ENCODE peak calls at places on chromosomes 6 and 20, in five cellular contexts. X is endothelial cell of umbilical vein, N is fibroblast of lung, R is neural progenitor cell, Q is mammary epithelial cell. S is an unnamed sample.

GRCh38 chr6:94498099-94498498 is 1078.7 kb upstream of the EPHA7 start:
- DNase-seq in N (no peak), Q (no peak), R (no peak), X (no peak), S (no peak)

GRCh38 chr6:7920425-7920824 is 9.8 kb upstream of the TXNDC5 start:
- DNase-seq in N (no peak), X (no peak), R (no peak), Q (peak), S (no peak)

GRCh38 chr20:3470627-3471396 is at the start of gene ATRN:
- DNase-seq in N (peak), X (peak), Q (peak), R (peak), S (peak)

GRCh38 chr20:48770700-48771099 is 57.1 kb downstream of the PREX1 start:
- DNase-seq in R (no peak), Q (no peak), X (no peak), N (no peak), S (no peak)

GRCh38 chr20:3218307-3218988 is 9.2 kb downstream of the ITPA start:
- DNase-seq in R (peak), Q (peak), N (peak), X (peak), S (peak)

GRCh38 chr6:39281312-39281980 is 32.8 kb downstream of the KCNK17 start:
- DNase-seq in N (no peak), R (no peak), X (no peak), Q (no peak), S (no peak)

GRCh38 chr6:13355043-13355945 is 27.0 kb upstream of the TBC1D7 start:
- DNase-seq in N (peak), Q (peak), X (peak), R (no peak), S (no peak)

GRCh38 chr6:18976091-18976490 is 588.9 kb downstream of the RNF144B start:
- DNase-seq in N (no peak), R (no peak), X (no peak), Q (no peak), S (no peak)

GRCh38 chr6:40948598-40948997 is 90.4 kb downstream of the UNC5CL start:
- DNase-seq in N (peak), R (no peak), Q (peak), X (no peak), S (no peak)

GRCh38 chr6:20370393-20370792 is 31.3 kb upstream of the E2F3 start:
- DNase-seq in R (no peak), N (no peak), X (no peak), Q (no peak), S (no peak)

GRCh38 chr6:150485559-150486517 is 113.8 kb upstream of the PLEKHG1 start:
- DNase-seq in R (no peak), Q (no peak), X (peak), N (no peak), S (peak)

GRCh38 chr6:66340736-66341135 is 633.7 kb upstream of the EYS start:
- DNase-seq in X (no peak), Q (no peak), R (no peak), N (no peak), S (no peak)

GRCh38 chr20:36573103-36573797 is at the start of gene TGIF2:
- DNase-seq in X (peak), N (peak), Q (peak), R (peak), S (peak)
- TF ChIP-seq EZH2 in X (no peak), N (no peak), Q (no peak), R (no peak), S (no peak)

GRCh38 chr6:11606287-11606686 is 68.7 kb downstream of the TMEM170B start:
- DNase-seq in X (peak), R (no peak), Q (no peak), N (peak), S (no peak)

GRCh38 chr6:11609324-11610071 is 71.9 kb downstream of the TMEM170B start:
- DNase-seq in N (peak), R (peak), X (peak), Q (no peak), S (peak)

GRCh38 chr6:11605507-11605905 is 68.0 kb downstream of the TMEM170B start:
- DNase-seq in Q (no peak), N (no peak), R (peak), X (peak), S (no peak)

GRCh38 chr6:11607381-11607780 is 69.8 kb downstream of the TMEM170B start:
- DNase-seq in N (no peak), Q (no peak), X (peak), R (no peak), S (no peak)

DNA sequence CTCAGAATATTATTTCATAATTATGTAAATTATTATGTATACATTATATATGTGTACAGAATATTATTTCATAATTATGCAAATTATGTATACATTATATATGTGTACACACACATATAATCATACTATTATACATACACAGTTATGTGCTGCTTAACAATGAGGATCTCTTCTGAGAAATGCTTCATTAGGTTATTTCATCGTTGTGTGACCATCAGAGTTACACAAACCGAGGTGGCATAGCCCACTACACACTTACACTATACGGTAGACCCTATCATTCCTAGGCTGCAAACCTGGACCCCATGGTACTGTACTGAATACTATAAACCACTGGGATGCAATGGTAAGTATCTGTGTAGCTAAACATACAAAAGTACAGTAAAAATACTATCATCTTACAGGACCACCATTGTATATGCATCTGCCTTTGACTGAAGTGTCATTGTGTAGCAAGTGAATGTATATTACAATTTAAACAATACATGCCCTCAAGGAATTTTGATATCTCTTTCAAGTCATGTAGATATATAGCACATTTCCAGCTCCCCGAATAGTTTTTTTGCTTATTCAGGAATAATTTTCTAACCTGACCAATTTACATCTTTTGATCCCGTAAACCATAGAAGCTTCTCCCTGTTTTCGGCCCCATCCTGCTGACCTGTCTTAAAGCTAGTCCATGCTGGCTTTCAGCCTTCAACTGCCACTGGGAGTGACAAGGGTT is 71.2 kb downstream of the TMEM170B start:
- DNase-seq in X (peak), N (no peak), Q (no peak), R (no peak), S (no peak)
- H3K27ac ChIP-seq in X (peak), N (peak), Q (no peak), R (no peak), S (no peak)

GRCh38 chr6:116667620-116668019 is 946 bp downstream of the ZUP1 start:
- DNase-seq in Q (no peak), R (no peak), N (no peak), X (no peak), S (no peak)

GRCh38 chr6:116666869-116667268 is 1.7 kb downstream of the ZUP1 start:
- DNase-seq in Q (no peak), X (peak), N (no peak), R (no peak), S (no peak)

GRCh38 chr6:116676021-116676420 is 5.0 kb upstream of the KPNA5 start:
- DNase-seq in R (no peak), Q (no peak), N (no peak), X (no peak), S (no peak)

DNA sequence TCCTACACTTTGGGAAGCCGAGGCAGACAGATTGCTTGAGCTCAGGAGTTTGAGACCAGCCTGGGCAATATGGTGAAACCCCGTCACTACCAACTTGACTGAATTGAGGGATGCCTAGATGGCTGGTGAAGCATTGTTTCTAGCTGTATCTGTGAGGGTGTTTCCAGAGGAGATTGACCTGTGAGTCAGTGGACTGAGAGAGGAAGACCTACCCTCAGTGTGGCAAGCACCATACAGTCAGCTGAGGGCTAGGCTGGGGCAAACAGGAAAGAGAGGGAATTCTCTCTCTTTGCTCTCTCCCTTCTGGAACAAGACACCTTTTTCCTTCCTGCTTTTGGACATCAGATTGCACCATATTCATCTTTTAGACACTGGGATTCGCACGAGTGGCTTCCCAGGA is 3.7 kb upstream of the ZUP1 start:
- DNase-seq in X (peak), R (no peak), Q (peak), N (no peak), S (no peak)
- TF ChIP-seq EZH2 in X (no peak), R (no peak), Q (no peak), N (no peak), S (no peak)

GRCh38 chr6:107488875-107489635 is 862 bp upstream of the SOBP start:
- DNase-seq in Q (peak), N (peak), R (peak), X (peak), S (peak)

GRCh38 chr6:107491059-107491609 is 1.2 kb downstream of the SOBP start:
- DNase-seq in X (peak), Q (peak), R (peak), N (peak), S (no peak)

GRCh38 chr6:107489636-107490567 is at the start of gene SOBP:
- DNase-seq in Q (peak), R (peak), X (peak), N (peak), S (peak)

GRCh38 chr6:107491791-107492674 is 2.1 kb downstream of the SOBP start:
- DNase-seq in R (no peak), X (no peak), Q (peak), N (peak), S (no peak)

DNA sequence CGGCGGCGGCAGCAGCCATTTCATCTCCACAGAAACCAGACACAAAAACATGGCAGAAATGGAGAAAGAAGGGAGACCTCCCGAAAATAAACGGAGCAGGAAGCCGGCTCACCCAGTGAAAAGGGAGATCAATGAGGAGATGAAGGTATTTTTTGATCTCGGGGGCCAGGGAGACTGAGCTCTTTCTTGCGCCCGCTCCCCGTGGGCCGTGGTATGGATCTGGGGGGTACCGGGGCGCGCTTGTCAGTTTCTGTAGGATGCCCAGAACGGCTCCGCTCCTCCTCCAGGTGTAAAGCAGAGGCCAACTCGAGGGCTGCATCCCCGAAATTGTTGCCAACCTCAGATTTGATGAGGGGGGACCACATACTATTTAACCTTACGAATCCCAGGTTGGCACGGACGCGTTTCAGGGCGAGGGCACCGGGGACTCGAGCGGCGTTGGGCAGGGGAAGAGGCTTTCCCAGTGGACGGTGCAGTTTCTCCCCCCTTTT is 696 bp downstream of the SOBP start:
- DNase-seq in N (no peak), X (no peak), Q (no peak), R (no peak), S (no peak)
- H3K27ac ChIP-seq in N (peak), X (peak), Q (no peak), R (peak), S (no peak)

GRCh38 chr6:167811040-167811439 is 15.7 kb upstream of the AFDN start:
- DNase-seq in Q (no peak), X (no peak), N (no peak), R (no peak), S (no peak)
- TF ChIP-seq EZH2 in Q (no peak), X (no peak), N (no peak), R (no peak), S (no peak)

DNA sequence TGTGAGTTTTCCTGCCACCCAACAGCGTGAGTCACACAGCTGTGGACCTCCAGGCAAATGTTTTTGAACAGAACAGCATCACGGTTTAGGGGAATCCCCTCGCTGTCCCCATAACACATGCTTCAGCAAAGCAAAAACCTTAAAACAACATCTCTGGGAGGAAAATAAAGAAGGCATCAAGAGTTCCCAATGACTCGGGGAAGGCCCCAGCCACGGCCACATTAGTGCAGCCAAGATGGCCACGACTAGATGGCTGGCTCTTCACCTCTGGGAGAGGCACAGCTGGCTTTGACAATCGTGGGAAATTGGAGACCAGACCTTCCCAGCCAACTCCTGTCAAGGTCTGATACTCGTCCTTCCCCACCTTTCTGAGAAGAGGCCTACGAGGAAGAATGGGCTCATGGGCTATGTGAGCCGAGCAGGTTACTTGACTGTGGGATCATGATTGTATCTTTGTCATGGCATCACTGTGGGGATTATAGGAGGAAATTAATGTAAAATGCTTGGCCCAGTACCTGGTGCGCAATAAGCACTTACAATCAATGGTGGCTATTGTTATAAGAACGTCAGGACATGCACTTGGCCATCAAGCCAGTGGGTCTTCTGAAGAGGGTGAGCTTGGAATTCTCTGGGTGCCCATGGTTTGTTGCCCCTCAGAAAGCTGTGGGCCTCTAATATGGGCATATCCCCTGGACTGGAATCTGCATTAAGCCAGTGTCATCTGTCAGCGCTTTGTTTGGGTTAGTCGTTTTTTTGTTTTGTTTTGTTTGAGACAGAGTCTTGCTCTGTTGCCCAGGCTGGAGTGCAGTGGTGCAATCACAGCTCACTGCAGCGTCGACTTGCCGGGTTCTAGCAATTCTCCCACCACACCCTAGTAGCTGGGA is 43.6 kb downstream of the FGD2 start:
- DNase-seq in Q (peak), R (no peak), N (peak), X (peak), S (no peak)
- H3K27ac ChIP-seq in Q (peak), R (no peak), N (no peak), X (no peak), S (no peak)

DNA sequence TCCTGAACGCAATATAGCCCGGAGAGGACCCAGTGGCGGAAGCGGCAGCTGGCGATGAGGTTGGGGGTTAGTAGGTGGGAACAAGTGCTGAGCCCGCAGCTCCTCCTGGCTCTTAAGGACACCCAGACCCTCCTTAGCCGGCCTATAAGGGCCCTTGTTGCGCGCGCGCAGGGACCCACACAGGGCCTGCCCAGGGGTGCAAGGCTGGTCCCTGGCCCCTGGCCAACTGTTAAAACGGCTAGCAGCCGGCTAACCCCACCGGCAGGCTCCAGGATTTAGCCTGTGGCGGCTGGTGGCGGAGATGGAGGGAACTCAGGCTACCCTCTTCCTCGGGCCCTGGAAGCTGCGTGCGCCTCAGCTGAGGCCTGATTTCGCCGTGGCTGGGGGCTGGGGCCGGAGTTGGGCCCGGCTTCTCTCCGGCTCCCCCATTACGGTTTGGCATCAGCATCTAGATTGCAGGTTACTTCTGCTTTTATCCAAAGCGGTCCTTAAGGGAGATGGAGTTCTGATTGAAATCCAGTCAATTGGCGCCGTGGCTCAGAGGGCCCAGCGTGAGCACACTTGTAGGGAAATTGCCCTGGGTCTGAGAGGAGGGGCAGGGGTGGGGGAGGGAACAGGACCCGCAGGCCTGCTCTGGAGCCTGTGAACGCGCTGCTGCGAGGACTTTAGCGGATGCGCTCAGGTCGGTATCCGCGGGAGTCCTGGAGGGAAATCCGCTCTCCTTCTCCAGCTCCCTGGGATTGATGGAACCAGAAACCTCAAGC is 37.0 kb upstream of the CCDC167 start:
- DNase-seq in N (no peak), R (peak), X (no peak), Q (no peak), S (no peak)
- TF ChIP-seq EZH2 in N (no peak), R (peak), X (peak), Q (no peak), S (no peak)